ENCODE peak calls at places on chromosomes 6 and 20, in six cellular contexts. F is MM.1S, I is PC-9, K is neural progenitor cell, M is GM23248, Z is PC-3. H is an unnamed sample.

GRCh38 chr20:44733341-44734069 is 12.2 kb upstream of the KCNK15 start:
- DNase-seq in Z (peak; percentile 90), I (peak; percentile 78), F (peak; percentile 59), K (peak; percentile 81), M (peak; percentile 87), H (peak; percentile 88)

GRCh38 chr6:37910998-37911397 is 91.5 kb downstream of the ZFAND3 start:
- DNase-seq in Z (no peak), I (no peak), F (no peak), M (no peak), K (no peak), H (no peak)

GRCh38 chr6:157442296-157442695 is 61.3 kb downstream of the ZDHHC14 start:
- DNase-seq in M (peak; percentile 47), F (no peak), I (no peak), Z (no peak), K (no peak), H (no peak)

GRCh38 chr6:153476243-153476642 is 345.2 kb upstream of the RGS17 start:
- DNase-seq in M (no peak), F (no peak), Z (no peak), K (no peak), I (no peak), H (no peak)

GRCh38 chr20:19654906-19655305 is 103.2 kb upstream of the RIN2 start:
- DNase-seq in Z (no peak), K (no peak), F (no peak), I (no peak), M (no peak), H (no peak)

GRCh38 chr20:35618372-35619131 is 2.9 kb downstream of the SPAG4 start:
- DNase-seq in K (peak; percentile 57), F (no peak), Z (peak; percentile 46), M (peak; percentile 62), I (peak; percentile 51), H (peak; percentile 47)

GRCh38 chr6:109524129-109524528 is 41.1 kb upstream of the ZBTB24 start:
- DNase-seq in M (no peak), K (no peak), F (no peak), Z (no peak), I (no peak), H (peak; percentile 8)

GRCh38 chr20:5864873-5865582 is 85.3 kb downstream of the TRMT6 start:
- DNase-seq in M (peak; percentile 64), I (peak; percentile 13), Z (peak; percentile 58), K (no peak), F (no peak), H (no peak)

GRCh38 chr20:20551409-20551808 is 161.0 kb downstream of the RALGAPA2 start:
- DNase-seq in K (no peak), Z (peak; percentile 38), F (no peak), M (no peak), I (no peak), H (no peak)

GRCh38 chr6:37783025-37783825 is 36.3 kb upstream of the ZFAND3 start:
- DNase-seq in K (peak; percentile 42), M (peak; percentile 63), I (no peak), Z (peak; percentile 28), F (no peak), H (peak; percentile 82)

GRCh38 chr6:81612136-81612535 is 140.3 kb downstream of the TENT5A start:
- DNase-seq in M (peak; percentile 28), K (no peak), F (no peak), Z (peak; percentile 29), I (no peak), H (no peak)

GRCh38 chr6:45209762-45210161 is 118.4 kb upstream of the RUNX2 start:
- DNase-seq in Z (peak; percentile 9), M (peak; percentile 67), K (no peak), I (no peak), F (no peak), H (no peak)

GRCh38 chr6:168837231-168837903 is 396.4 kb downstream of the SMOC2 start:
- DNase-seq in M (no peak), I (no peak), K (no peak), F (no peak), Z (no peak), H (peak; percentile 32)

GRCh38 chr6:106087548-106088325 is 1.6 kb downstream of the PRDM1 start:
- DNase-seq in I (peak; percentile 17), F (peak; percentile 21), K (peak; percentile 72), M (peak; percentile 88), Z (peak; percentile 53), H (peak; percentile 53)

GRCh38 chr6:39156763-39157162 is 41.8 kb upstream of the SAYSD1 start:
- DNase-seq in Z (no peak), F (no peak), K (no peak), I (no peak), M (no peak), H (no peak)

GRCh38 chr6:88048556-88048955 is 915 bp downstream of the SPACA1 start:
- DNase-seq in M (no peak), Z (no peak), F (no peak), I (no peak), K (no peak), H (no peak)

GRCh38 chr20:55650609-55651228 is 354.6 kb downstream of the CBLN4 start:
- DNase-seq in M (no peak), K (no peak), Z (no peak), I (no peak), F (no peak), H (no peak)

GRCh38 chr6:168116975-168117899 is 38.2 kb upstream of the FRMD1 start:
- DNase-seq in F (no peak), Z (no peak), M (no peak), I (no peak), K (no peak), H (no peak)

GRCh38 chr6:4727671-4728435 is 48.4 kb upstream of the CDYL start:
- DNase-seq in M (peak; percentile 67), F (peak; percentile 76), Z (peak; percentile 28), I (peak; percentile 25), K (no peak), H (peak; percentile 31)
- H3K4me2 ChIP-seq in M (no peak overlapping the region), F (peak overlapping the region; percentile 29), Z (no peak overlapping the region), I (no peak overlapping the region), K (no peak overlapping the region), H (no peak overlapping the region)

GRCh38 chr6:27839303-27840081 is 72.7 kb downstream of the OR2B2 start:
- DNase-seq in F (peak; percentile 36), M (peak; percentile 91), I (no peak), K (peak; percentile 32), Z (peak; percentile 88), H (no peak)
- H3F3A ChIP-seq in F (peaks cover 42% of the 10 kb centered on the region), M (peaks cover 38% of the 10 kb centered on the region), I (peaks cover 13% of the 10 kb centered on the region), K (peaks cover 47% of the 10 kb centered on the region), Z (peaks cover 4% of the 10 kb centered on the region), H (no peaks in the 10 kb centered on the region)

GRCh38 chr20:2578430-2579192 is 42.2 kb downstream of the TMC2 start:
- DNase-seq in F (no peak), I (no peak), M (no peak), K (no peak), Z (no peak), H (no peak)
- H3K4me2 ChIP-seq in F (no peak overlapping the region), I (no peak overlapping the region), M (no peak overlapping the region), K (no peak overlapping the region), Z (no peak overlapping the region), H (no peak overlapping the region)

DNA sequence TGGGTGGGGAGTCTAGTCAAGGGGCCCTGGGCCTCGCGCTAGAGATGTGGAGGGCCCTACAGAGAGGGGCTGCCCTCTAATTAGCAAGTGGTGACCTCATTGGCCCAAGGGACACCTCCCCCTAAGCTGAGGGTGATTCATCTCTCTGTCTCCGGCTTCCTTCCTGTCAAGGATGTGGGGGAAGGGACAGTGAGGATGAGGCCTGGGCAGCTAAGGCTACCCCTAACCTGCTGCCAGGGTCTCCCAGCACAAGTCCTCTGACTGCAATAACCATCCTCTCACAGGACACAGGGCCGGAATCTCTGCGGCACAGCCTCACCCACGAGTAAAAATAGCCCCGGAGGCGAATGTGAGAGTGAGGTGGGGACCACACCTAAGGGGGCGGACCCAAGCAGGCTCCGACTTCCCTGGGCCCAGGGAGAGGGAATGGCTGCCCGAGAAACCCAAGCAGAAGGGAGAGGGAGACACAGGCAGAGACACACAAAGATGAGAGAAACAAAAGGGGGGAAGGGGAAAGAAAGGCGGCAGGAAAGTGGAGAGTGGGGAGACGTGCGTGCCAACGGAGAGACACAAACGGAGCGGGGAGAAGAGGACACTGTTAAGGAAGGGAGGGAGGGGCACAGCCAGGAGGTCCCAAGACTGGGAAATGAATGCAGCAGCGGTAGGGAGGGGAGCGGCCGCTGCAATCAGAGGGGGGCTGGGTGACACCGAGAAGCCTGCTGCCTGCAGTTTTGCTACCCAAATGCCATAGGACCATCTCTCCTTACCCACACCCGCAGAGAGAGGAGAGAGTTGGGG is 1.4 kb downstream of the CLIC1 start:
- DNase-seq in M (peak; percentile 82), I (peak; percentile 72), F (peak; percentile 63), Z (peak; percentile 70), K (peak; percentile 53), H (peak; percentile 85)
- H3F3A ChIP-seq in M (peaks cover 72% of the 10 kb centered on the region), I (peaks cover 74% of the 10 kb centered on the region), F (peaks cover 77% of the 10 kb centered on the region), Z (peaks cover 4% of the 10 kb centered on the region), K (peaks cover 71% of the 10 kb centered on the region), H (peaks cover 62% of the 10 kb centered on the region)